ENCODE peak calls at places on chromosomes 6 and 20, in six cellular contexts. U is Panc1, L is heart right ventricle, F is right lobe of liver, Z is lower lobe of right lung, R is mucosa of descending colon. I is an unnamed sample.

GRCh38 chr6:166903027-166903426 is 53.3 kb downstream of the RNASET2 start:
- ATAC-seq in U (no peak), L (no peak), F (no peak), Z (no peak), R (no peak), I (no peak)

GRCh38 chr20:4165984-4166725 is 150.8 kb upstream of the RNF24 start:
- ATAC-seq in U (no peak), L (no peak), F (no peak), Z (no peak), R (no peak), I (no peak)

GRCh38 chr6:4370066-4370465 is 234.7 kb upstream of the ECI2 start:
- ATAC-seq in U (no peak), L (no peak), F (no peak), Z (no peak), R (no peak), I (no peak)

GRCh38 chr6:19210849-19211590 is 626.1 kb upstream of the ID4 start:
- ATAC-seq in U (no peak), L (no peak), F (peak; percentile 46), Z (peak; percentile 47), R (no peak), I (no peak)

GRCh38 chr20:63499333-63499969 is 568 bp upstream of the EEF1A2 start:
- ATAC-seq in U (peak; percentile 7), L (no peak), F (no peak), Z (no peak), R (no peak), I (peak; percentile 6)

GRCh38 chr6:31007694-31008093 is 2.6 kb upstream of the MUC22 start:
- ATAC-seq in U (peak; percentile 79), L (no peak), F (no peak), Z (peak; percentile 80), R (no peak), I (no peak)

GRCh38 chr6:111825439-111825838 is 47.8 kb downstream of the FYN start:
- ATAC-seq in U (no peak), L (no peak), F (no peak), Z (no peak), R (no peak), I (no peak)

GRCh38 chr6:134523051-134523450 is 205.1 kb upstream of the SGK1 start:
- ATAC-seq in U (no peak), L (no peak), F (peak; percentile 73), Z (no peak), R (no peak), I (no peak)

GRCh38 chr6:116189472-116189871 is 63.5 kb upstream of the COL10A1 start:
- ATAC-seq in U (no peak), L (peak; percentile 24), F (no peak), Z (no peak), R (no peak), I (no peak)

GRCh38 chr20:46333136-46333991 is 25.1 kb upstream of the CDH22 start:
- ATAC-seq in U (no peak), L (no peak), F (no peak), Z (no peak), R (no peak), I (no peak)

GRCh38 chr6:150395388-150396009 is 26.7 kb downstream of the IYD start:
- ATAC-seq in U (peak; percentile 96), L (peak; percentile 75), F (peak; percentile 59), Z (peak; percentile 74), R (peak; percentile 85), I (no peak)

GRCh38 chr6:48606618-48607017 is 495.6 kb upstream of the PTCHD4 start:
- ATAC-seq in U (no peak), L (no peak), F (no peak), Z (peak; percentile 59), R (no peak), I (no peak)

GRCh38 chr6:10598084-10598960 is 77.2 kb downstream of the GCNT2 start:
- ATAC-seq in U (no peak), L (peak; percentile 73), F (peak; percentile 10), Z (peak; percentile 19), R (no peak), I (peak; percentile 27)
- H3K4me1 ChIP-seq in U (peaks cover 13% of the 10 kb centered on the region), L (peaks cover 42% of the 10 kb centered on the region), F (no peaks in the 10 kb centered on the region), Z (no peaks in the 10 kb centered on the region), R (no peaks in the 10 kb centered on the region), I (peaks cover 63% of the 10 kb centered on the region)

GRCh38 chr6:163414117-163414366 is 476 bp upstream of the QKI start:
- ATAC-seq in U (peak; percentile 57), L (no peak), F (peak; percentile 37), Z (peak; percentile 40), R (peak; percentile 33), I (peak; percentile 54)

GRCh38 chr6:163413345-163414116 is 987 bp upstream of the QKI start:
- ATAC-seq in U (peak; percentile 79), L (peak; percentile 87), F (peak; percentile 84), Z (peak; percentile 97), R (peak; percentile 93), I (peak; percentile 82)

GRCh38 chr6:163413054-163413344 is 1.5 kb upstream of the QKI start:
- ATAC-seq in U (no peak), L (no peak), F (no peak), Z (no peak), R (no peak), I (no peak)

GRCh38 chr6:163414367-163415175 is at the start of gene QKI:
- ATAC-seq in U (peak; percentile 79), L (peak; percentile 52), F (peak; percentile 61), Z (peak; percentile 57), R (peak; percentile 63), I (peak; percentile 78)

GRCh38 chr6:163412345-163412744 is 2.2 kb upstream of the QKI start:
- ATAC-seq in U (no peak), L (no peak), F (no peak), Z (no peak), R (no peak), I (no peak)
- H3K4me1 ChIP-seq in U (peaks cover 16% of the 10 kb centered on the region), L (peaks cover 17% of the 10 kb centered on the region), F (no peaks in the 10 kb centered on the region), Z (peaks cover 24% of the 10 kb centered on the region), R (peaks cover 5% of the 10 kb centered on the region), I (no peaks in the 10 kb centered on the region)

GRCh38 chr6:157592566-157592965 is 211.6 kb downstream of the ZDHHC14 start:
- ATAC-seq in U (no peak), L (peak; percentile 51), F (no peak), Z (peak; percentile 46), R (peak; percentile 74), I (no peak)

GRCh38 chr6:157592980-157593379 is 212.0 kb downstream of the ZDHHC14 start:
- ATAC-seq in U (no peak), L (no peak), F (no peak), Z (no peak), R (no peak), I (no peak)

GRCh38 chr6:157594292-157594691 is 213.3 kb downstream of the ZDHHC14 start:
- ATAC-seq in U (no peak), L (no peak), F (no peak), Z (no peak), R (no peak), I (no peak)

GRCh38 chr6:157595768-157596167 is 214.8 kb downstream of the ZDHHC14 start:
- ATAC-seq in U (no peak), L (no peak), F (no peak), Z (no peak), R (no peak), I (no peak)

GRCh38 chr6:157593596-157593995 is 212.6 kb downstream of the ZDHHC14 start:
- ATAC-seq in U (no peak), L (no peak), F (no peak), Z (no peak), R (no peak), I (no peak)
- H3K4me1 ChIP-seq in U (no peaks in the 10 kb centered on the region), L (peaks cover 9% of the 10 kb centered on the region), F (no peaks in the 10 kb centered on the region), Z (peaks cover 18% of the 10 kb centered on the region), R (peaks cover 8% of the 10 kb centered on the region), I (peaks cover 13% of the 10 kb centered on the region)

GRCh38 chr20:44403194-44404112 is 48.0 kb downstream of the HNF4A start:
- ATAC-seq in U (no peak), L (no peak), F (no peak), Z (no peak), R (no peak), I (no peak)
- H3K4me1 ChIP-seq in U (no peaks in the 10 kb centered on the region), L (no peaks in the 10 kb centered on the region), F (no peaks in the 10 kb centered on the region), Z (no peaks in the 10 kb centered on the region), R (peaks cover 23% of the 10 kb centered on the region), I (no peaks in the 10 kb centered on the region)

GRCh38 chr6:137492771-137493217 is 1.4 kb downstream of the OLIG3 start:
- ATAC-seq in U (no peak), L (no peak), F (no peak), Z (no peak), R (no peak), I (no peak)
- H3K4me1 ChIP-seq in U (no peaks in the 10 kb centered on the region), L (peaks cover 55% of the 10 kb centered on the region), F (no peaks in the 10 kb centered on the region), Z (peaks cover 57% of the 10 kb centered on the region), R (peaks cover 13% of the 10 kb centered on the region), I (peaks cover 35% of the 10 kb centered on the region)

I was measured in gastroesophageal sphincter.